ENCODE peak calls at places on chromosomes 1 and 21, in eight cellular contexts. One of them, this sample, is unnamed.

GRCh38 chr21:45497846-45498645 is 44.2 kb downstream of the SLC19A1 start:
- DNase-seq in iPS DF 6.9: no peak
- DNase-seq in ovary: peak; percentile 33
- DNase-seq in GM23338: no peak
- DNase-seq in esophagus squamous epithelium: no peak
- DNase-seq in K562: no peak
- DNase-seq in mesendoderm: no peak
- DNase-seq in left ventricle myocardium inferior: peak; percentile 7
- DNase-seq in this sample: peak; percentile 8

GRCh38 chr1:246583448-246584185 is 17.4 kb downstream of the CNST start:
- DNase-seq in left ventricle myocardium inferior: no peak
- DNase-seq in GM23338: no peak
- DNase-seq in ovary: no peak
- DNase-seq in mesendoderm: no peak
- DNase-seq in esophagus squamous epithelium: no peak
- DNase-seq in iPS DF 6.9: no peak
- DNase-seq in K562: peak; percentile 62
- DNase-seq in this sample: peak; percentile 92

GRCh38 chr1:188425687-188426086 is 1596.9 kb downstream of the PLA2G4A start:
- DNase-seq in mesendoderm: no peak
- DNase-seq in ovary: no peak
- DNase-seq in GM23338: no peak
- DNase-seq in iPS DF 6.9: no peak
- DNase-seq in left ventricle myocardium inferior: no peak
- DNase-seq in esophagus squamous epithelium: no peak
- DNase-seq in K562: no peak
- DNase-seq in this sample: no peak

GRCh38 chr21:45128613-45129226 is 54.3 kb downstream of the ADARB1 start:
- DNase-seq in GM23338: peak; percentile 64
- DNase-seq in esophagus squamous epithelium: no peak
- DNase-seq in left ventricle myocardium inferior: peak; percentile 76
- DNase-seq in ovary: no peak
- DNase-seq in iPS DF 6.9: peak; percentile 20
- DNase-seq in K562: peak; percentile 35
- DNase-seq in mesendoderm: peak; percentile 70
- DNase-seq in this sample: peak; percentile 78

GRCh38 chr1:44305962-44306422 is 49.1 kb downstream of the ERI3 start:
- DNase-seq in K562: no peak
- DNase-seq in left ventricle myocardium inferior: no peak
- DNase-seq in esophagus squamous epithelium: no peak
- DNase-seq in ovary: no peak
- DNase-seq in iPS DF 6.9: no peak
- DNase-seq in mesendoderm: no peak
- DNase-seq in GM23338: no peak
- DNase-seq in this sample: no peak

GRCh38 chr1:180939072-180939705 is 26.5 kb downstream of the KIAA1614 start:
- DNase-seq in GM23338: no peak
- DNase-seq in iPS DF 6.9: no peak
- DNase-seq in left ventricle myocardium inferior: no peak
- DNase-seq in ovary: no peak
- DNase-seq in esophagus squamous epithelium: no peak
- DNase-seq in K562: no peak
- DNase-seq in mesendoderm: no peak
- DNase-seq in this sample: no peak

GRCh38 chr1:56434659-56435202 is 144.6 kb downstream of the PLPP3 start:
- DNase-seq in K562: no peak
- DNase-seq in ovary: no peak
- DNase-seq in iPS DF 6.9: no peak
- DNase-seq in esophagus squamous epithelium: no peak
- DNase-seq in GM23338: peak; percentile 35
- DNase-seq in left ventricle myocardium inferior: no peak
- DNase-seq in mesendoderm: peak; percentile 49
- DNase-seq in this sample: no peak

GRCh38 chr1:227355542-227356270 is 37.4 kb upstream of the CDC42BPA start:
- DNase-seq in esophagus squamous epithelium: no peak
- DNase-seq in K562: no peak
- DNase-seq in mesendoderm: peak; percentile 68
- DNase-seq in GM23338: no peak
- DNase-seq in iPS DF 6.9: no peak
- DNase-seq in left ventricle myocardium inferior: no peak
- DNase-seq in ovary: no peak
- DNase-seq in this sample: no peak

GRCh38 chr21:40278345-40278744 is 411.1 kb downstream of the PCP4 start:
- DNase-seq in iPS DF 6.9: no peak
- DNase-seq in ovary: no peak
- DNase-seq in left ventricle myocardium inferior: no peak
- DNase-seq in esophagus squamous epithelium: no peak
- DNase-seq in mesendoderm: no peak
- DNase-seq in GM23338: no peak
- DNase-seq in K562: no peak
- DNase-seq in this sample: no peak

GRCh38 chr1:20891091-20891490 is 104.0 kb upstream of the HP1BP3 start:
- DNase-seq in iPS DF 6.9: no peak
- DNase-seq in K562: no peak
- DNase-seq in ovary: no peak
- DNase-seq in mesendoderm: no peak
- DNase-seq in esophagus squamous epithelium: no peak
- DNase-seq in left ventricle myocardium inferior: no peak
- DNase-seq in GM23338: no peak
- DNase-seq in this sample: no peak

GRCh38 chr1:34685225-34685624 is 69.6 kb upstream of the GJB5 start:
- DNase-seq in left ventricle myocardium inferior: no peak
- DNase-seq in ovary: no peak
- DNase-seq in GM23338: no peak
- DNase-seq in K562: no peak
- DNase-seq in mesendoderm: peak; percentile 29
- DNase-seq in iPS DF 6.9: no peak
- DNase-seq in esophagus squamous epithelium: no peak
- DNase-seq in this sample: no peak

GRCh38 chr1:221868894-221869293 is 127.0 kb upstream of the DUSP10 start:
- DNase-seq in K562: no peak
- DNase-seq in mesendoderm: no peak
- DNase-seq in esophagus squamous epithelium: no peak
- DNase-seq in ovary: no peak
- DNase-seq in iPS DF 6.9: no peak
- DNase-seq in left ventricle myocardium inferior: no peak
- DNase-seq in GM23338: no peak
- DNase-seq in this sample: no peak

GRCh38 chr1:24957016-24957807 is 27.1 kb upstream of the RUNX3 start:
- DNase-seq in GM23338: no peak
- DNase-seq in mesendoderm: no peak
- DNase-seq in left ventricle myocardium inferior: no peak
- DNase-seq in K562: no peak
- DNase-seq in iPS DF 6.9: no peak
- DNase-seq in esophagus squamous epithelium: no peak
- DNase-seq in ovary: no peak
- DNase-seq in this sample: no peak

GRCh38 chr1:24954022-24954421 is 23.9 kb upstream of the RUNX3 start:
- DNase-seq in K562: no peak
- DNase-seq in iPS DF 6.9: no peak
- DNase-seq in ovary: no peak
- DNase-seq in esophagus squamous epithelium: no peak
- DNase-seq in mesendoderm: no peak
- DNase-seq in left ventricle myocardium inferior: no peak
- DNase-seq in GM23338: no peak
- DNase-seq in this sample: no peak

GRCh38 chr1:24955779-24956365 is 25.8 kb upstream of the RUNX3 start:
- DNase-seq in GM23338: no peak
- DNase-seq in mesendoderm: no peak
- DNase-seq in left ventricle myocardium inferior: no peak
- DNase-seq in ovary: no peak
- DNase-seq in esophagus squamous epithelium: no peak
- DNase-seq in K562: no peak
- DNase-seq in iPS DF 6.9: no peak
- DNase-seq in this sample: no peak

GRCh38 chr1:24954631-24955030 is 24.6 kb upstream of the RUNX3 start:
- DNase-seq in GM23338: no peak
- DNase-seq in ovary: no peak
- DNase-seq in K562: no peak
- DNase-seq in iPS DF 6.9: no peak
- DNase-seq in esophagus squamous epithelium: no peak
- DNase-seq in left ventricle myocardium inferior: no peak
- DNase-seq in mesendoderm: no peak
- DNase-seq in this sample: no peak

DNA sequence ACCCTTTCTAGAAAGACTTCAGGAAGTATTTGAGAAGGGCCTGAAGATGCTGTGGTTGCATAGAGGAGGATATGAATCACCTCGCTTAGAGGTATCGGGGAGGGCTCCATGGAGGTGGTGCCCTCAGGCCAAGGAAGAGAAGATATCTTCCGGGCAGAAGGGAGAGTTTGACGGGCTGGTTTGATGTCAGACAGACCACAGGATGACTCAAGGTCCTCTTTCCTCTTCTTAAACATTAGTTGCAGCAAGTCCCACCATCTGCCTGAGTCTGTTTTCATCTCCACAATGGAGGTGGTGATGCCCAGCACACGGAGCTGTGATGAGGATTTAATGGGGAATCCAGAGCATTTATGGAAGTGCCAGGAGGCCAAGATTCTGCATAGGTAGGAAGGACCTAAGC is 25.1 kb upstream of the RUNX3 start:
- DNase-seq in mesendoderm: no peak
- DNase-seq in iPS DF 6.9: no peak
- DNase-seq in ovary: no peak
- DNase-seq in GM23338: no peak
- DNase-seq in left ventricle myocardium inferior: no peak
- DNase-seq in esophagus squamous epithelium: no peak
- DNase-seq in K562: no peak
- DNase-seq in this sample: no peak
- H3K27me3 ChIP-seq in mesendoderm: no peaks in the 10 kb centered on the region
- H3K27me3 ChIP-seq in iPS DF 6.9: no peaks in the 10 kb centered on the region
- H3K27me3 ChIP-seq in ovary: no peaks in the 10 kb centered on the region
- H3K27me3 ChIP-seq in GM23338: no peaks in the 10 kb centered on the region
- H3K27me3 ChIP-seq in left ventricle myocardium inferior: peaks cover 59% of the 10 kb centered on the region
- H3K27me3 ChIP-seq in esophagus squamous epithelium: peaks cover 29% of the 10 kb centered on the region
- H3K27me3 ChIP-seq in K562: peaks cover 10% of the 10 kb centered on the region
- H3K27me3 ChIP-seq in this sample: no peaks in the 10 kb centered on the region

GRCh38 chr1:208238710-208239517 is 5.3 kb downstream of the PLXNA2 start:
- DNase-seq in K562: peak; percentile 82
- DNase-seq in mesendoderm: peak; percentile 87
- DNase-seq in iPS DF 6.9: no peak
- DNase-seq in GM23338: peak; percentile 69
- DNase-seq in left ventricle myocardium inferior: no peak
- DNase-seq in esophagus squamous epithelium: no peak
- DNase-seq in ovary: no peak
- DNase-seq in this sample: peak; percentile 39
- H3K27ac ChIP-seq in K562: no peak overlapping the region
- H3K27ac ChIP-seq in mesendoderm: no peak overlapping the region
- H3K27ac ChIP-seq in iPS DF 6.9: no peak overlapping the region
- H3K27ac ChIP-seq in GM23338: no peak overlapping the region
- H3K27ac ChIP-seq in left ventricle myocardium inferior: peak overlapping the region; percentile 95
- H3K27ac ChIP-seq in esophagus squamous epithelium: peak overlapping the region; percentile 45
- H3K27ac ChIP-seq in ovary: peak overlapping the region; percentile 42
- H3K27ac ChIP-seq in this sample: no peak overlapping the region

DNA sequence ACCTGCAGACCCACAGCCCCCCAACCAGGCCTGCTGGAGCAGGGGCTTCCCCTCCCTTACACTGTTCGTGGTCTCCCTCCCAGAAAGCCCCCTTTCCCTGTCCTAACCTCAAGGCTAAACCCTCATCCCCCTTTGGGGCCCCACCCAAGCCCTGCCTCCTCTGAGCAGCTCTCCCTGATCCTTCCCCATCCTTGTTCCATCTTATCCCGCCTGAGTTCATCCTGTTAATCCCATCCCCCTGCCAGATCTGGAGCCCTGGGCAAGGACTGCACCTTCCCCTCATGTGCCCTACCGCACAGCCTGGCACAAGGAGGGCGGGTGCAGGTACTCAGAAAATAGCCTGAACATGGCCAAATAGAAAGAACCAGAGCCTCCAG is 6.9 kb upstream of the TNNT2 start:
- DNase-seq in mesendoderm: no peak
- DNase-seq in left ventricle myocardium inferior: no peak
- DNase-seq in K562: no peak
- DNase-seq in esophagus squamous epithelium: no peak
- DNase-seq in GM23338: no peak
- DNase-seq in ovary: no peak
- DNase-seq in iPS DF 6.9: no peak
- DNase-seq in this sample: no peak
- H3K4me3 ChIP-seq in mesendoderm: no peak overlapping the region
- H3K4me3 ChIP-seq in left ventricle myocardium inferior: no peak overlapping the region
- H3K4me3 ChIP-seq in K562: no peak overlapping the region
- H3K4me3 ChIP-seq in esophagus squamous epithelium: no peak overlapping the region
- H3K4me3 ChIP-seq in GM23338: no peak overlapping the region
- H3K4me3 ChIP-seq in ovary: no peak overlapping the region
- H3K4me3 ChIP-seq in iPS DF 6.9: no peak overlapping the region
- H3K4me3 ChIP-seq in this sample: no peak overlapping the region

GRCh38 chr1:90719321-90720136 is 2.4 kb upstream of the BARHL2 start:
- DNase-seq in GM23338: peak; percentile 62
- DNase-seq in K562: no peak
- DNase-seq in iPS DF 6.9: no peak
- DNase-seq in mesendoderm: peak; percentile 77
- DNase-seq in left ventricle myocardium inferior: no peak
- DNase-seq in ovary: no peak
- DNase-seq in esophagus squamous epithelium: no peak
- DNase-seq in this sample: no peak
- H3K27me3 ChIP-seq in GM23338: peaks cover 99% of the 10 kb centered on the region
- H3K27me3 ChIP-seq in K562: peaks cover 20% of the 10 kb centered on the region
- H3K27me3 ChIP-seq in iPS DF 6.9: peaks cover 79% of the 10 kb centered on the region
- H3K27me3 ChIP-seq in mesendoderm: peaks cover 74% of the 10 kb centered on the region
- H3K27me3 ChIP-seq in left ventricle myocardium inferior: peaks cover 100% of the 10 kb centered on the region
- H3K27me3 ChIP-seq in ovary: peaks cover 3% of the 10 kb centered on the region
- H3K27me3 ChIP-seq in esophagus squamous epithelium: peaks cover 100% of the 10 kb centered on the region
- H3K27me3 ChIP-seq in this sample: peaks cover 98% of the 10 kb centered on the region